ENCODE peak calls at places on chromosomes 11 and 22, in nine cellular contexts. V is heart left ventricle, N is esophagus squamous epithelium, M is K562, D is sigmoid colon, A is ovary, X is tibial nerve, Z is body of pancreas, I is Peyer's patch. B is an unnamed sample.
A peak's percentile ranks its signal among the peaks of the same experiment; 100 is the strongest.

GRCh38 chr11:113991718-113992458 is 17.0 kb downstream of the HTR3A start:
- DNase-seq in X (no peak), Z (peak; percentile 27), M (no peak), D (no peak), V (no peak), A (no peak), I (no peak), N (no peak), B (no peak)

GRCh38 chr22:25113316-25113721 is 86.3 kb upstream of the CRYBB3 start:
- DNase-seq in A (no peak), N (no peak), Z (peak; percentile 20), D (no peak), I (no peak), V (no peak), M (no peak), X (no peak), B (no peak)

GRCh38 chr22:20245577-20246367 is 22.3 kb downstream of the RTN4R start:
- DNase-seq in N (no peak), A (no peak), M (no peak), D (no peak), I (no peak), V (no peak), Z (no peak), X (no peak), B (no peak)

GRCh38 chr11:34475656-34476055 is 36.9 kb downstream of the CAT start:
- DNase-seq in X (no peak), D (no peak), M (no peak), I (no peak), N (no peak), Z (no peak), V (no peak), A (no peak), B (no peak)

GRCh38 chr11:42770444-42771065 is 541.2 kb upstream of the API5 start:
- DNase-seq in V (peak; percentile 17), D (no peak), M (peak; percentile 9), N (no peak), A (no peak), I (no peak), X (no peak), Z (peak; percentile 12), B (peak; percentile 50)

GRCh38 chr11:14908214-14908880 is 16.3 kb upstream of the CYP2R1 start:
- DNase-seq in V (no peak), N (no peak), D (no peak), Z (peak; percentile 40), A (no peak), I (peak; percentile 39), M (peak; percentile 45), X (peak; percentile 19), B (peak; percentile 22)

GRCh38 chr11:12086271-12087074 is 23.9 kb upstream of the MICAL2 start:
- DNase-seq in V (peak; percentile 76), M (no peak), N (no peak), I (no peak), D (peak; percentile 90), Z (peak; percentile 34), X (peak; percentile 48), A (peak; percentile 49), B (no peak)

GRCh38 chr11:4677948-4678347 is 19.7 kb downstream of the OR51E2 start:
- DNase-seq in D (no peak), M (no peak), X (no peak), Z (no peak), I (no peak), A (no peak), N (no peak), V (no peak), B (no peak)

GRCh38 chr22:47381240-47381639 is 618.8 kb downstream of the TBC1D22A start:
- DNase-seq in D (peak; percentile 29), Z (peak; percentile 6), V (no peak), X (no peak), M (no peak), I (no peak), N (no peak), A (no peak), B (no peak)

GRCh38 chr11:67584205-67584880 is 731 bp downstream of the GSTP1 start:
- DNase-seq in N (peak; percentile 45), V (peak; percentile 85), X (peak; percentile 61), A (peak; percentile 76), I (peak; percentile 53), M (peak; percentile 58), Z (peak; percentile 90), D (peak; percentile 94), B (peak; percentile 71)

GRCh38 chr22:50320671-50321325 is 6.0 kb downstream of the DENND6B start:
- DNase-seq in I (no peak), A (no peak), X (no peak), M (no peak), V (no peak), N (no peak), Z (no peak), D (no peak), B (no peak)

GRCh38 chr11:16096336-16096735 is 260.0 kb downstream of the SOX6 start:
- DNase-seq in A (no peak), X (no peak), D (no peak), I (no peak), M (no peak), Z (no peak), V (no peak), N (no peak), B (no peak)

GRCh38 chr11:62600367-62601113 is 1.1 kb downstream of the MTA2 start:
- DNase-seq in A (no peak), X (no peak), Z (no peak), N (no peak), V (peak; percentile 39), I (no peak), M (peak; percentile 32), D (no peak), B (peak; percentile 78)

GRCh38 chr22:27792452-27793165 is 8.9 kb downstream of the MN1 start:
- DNase-seq in V (no peak), I (no peak), X (no peak), A (no peak), M (no peak), N (no peak), D (no peak), Z (no peak), B (no peak)

GRCh38 chr11:125443767-125444311 is 52.2 kb downstream of the FEZ1 start:
- DNase-seq in V (peak; percentile 37), X (no peak), M (no peak), N (no peak), Z (no peak), D (peak; percentile 28), A (no peak), I (no peak), B (no peak)

GRCh38 chr22:43260346-43260745 is 73.4 kb upstream of the TTLL12 start:
- DNase-seq in V (no peak), M (no peak), D (no peak), X (no peak), I (no peak), A (no peak), N (no peak), Z (no peak), B (no peak)

GRCh38 chr11:45144126-45145082 is 2.0 kb upstream of the PRDM11 start:
- DNase-seq in D (peak; percentile 46), X (no peak), V (no peak), M (no peak), I (no peak), N (no peak), Z (no peak), A (no peak), B (no peak)

GRCh38 chr11:45145083-45145420 is 1.4 kb upstream of the PRDM11 start:
- DNase-seq in I (no peak), X (no peak), N (no peak), Z (no peak), M (no peak), A (no peak), V (no peak), D (no peak), B (no peak)

GRCh38 chr11:45146072-45147016 is at the start of gene PRDM11:
- DNase-seq in M (peak; percentile 74), N (no peak), D (peak; percentile 93), I (no peak), A (peak; percentile 76), V (peak; percentile 80), X (no peak), Z (peak; percentile 84), B (peak; percentile 88)

GRCh38 chr11:45147017-45147728 is 734 bp downstream of the PRDM11 start:
- DNase-seq in I (peak; percentile 94), Z (peak; percentile 96), N (peak; percentile 76), X (peak; percentile 86), M (peak; percentile 98), V (peak; percentile 97), A (peak; percentile 95), D (peak; percentile 98), B (peak; percentile 97)

GRCh38 chr11:45145421-45146071 is 893 bp upstream of the PRDM11 start:
- DNase-seq in V (peak; percentile 46), Z (peak; percentile 54), N (no peak), D (peak; percentile 75), A (peak; percentile 61), X (peak; percentile 42), M (peak; percentile 25), I (no peak), B (peak; percentile 52)
- TF ChIP-seq POLR2A in V (no peak), Z (no peak), N (no peak), D (no peak), A (no peak), X (no peak), M (no peak), I (no peak), B (no peak)

GRCh38 chr11:59142530-59143507 is at the start of gene FAM111A:
- DNase-seq in N (peak; percentile 36), Z (peak; percentile 85), M (peak; percentile 76), X (peak; percentile 69), D (peak; percentile 94), I (peak; percentile 89), A (peak; percentile 82), V (peak; percentile 91), B (peak; percentile 78)
- TF ChIP-seq POLR2A in N (no peak), Z (peak; percentile 73), M (peak; percentile 66), X (peak; percentile 17), D (no peak), I (peak; percentile 51), A (no peak), V (no peak), B (peak; percentile 44)

DNA sequence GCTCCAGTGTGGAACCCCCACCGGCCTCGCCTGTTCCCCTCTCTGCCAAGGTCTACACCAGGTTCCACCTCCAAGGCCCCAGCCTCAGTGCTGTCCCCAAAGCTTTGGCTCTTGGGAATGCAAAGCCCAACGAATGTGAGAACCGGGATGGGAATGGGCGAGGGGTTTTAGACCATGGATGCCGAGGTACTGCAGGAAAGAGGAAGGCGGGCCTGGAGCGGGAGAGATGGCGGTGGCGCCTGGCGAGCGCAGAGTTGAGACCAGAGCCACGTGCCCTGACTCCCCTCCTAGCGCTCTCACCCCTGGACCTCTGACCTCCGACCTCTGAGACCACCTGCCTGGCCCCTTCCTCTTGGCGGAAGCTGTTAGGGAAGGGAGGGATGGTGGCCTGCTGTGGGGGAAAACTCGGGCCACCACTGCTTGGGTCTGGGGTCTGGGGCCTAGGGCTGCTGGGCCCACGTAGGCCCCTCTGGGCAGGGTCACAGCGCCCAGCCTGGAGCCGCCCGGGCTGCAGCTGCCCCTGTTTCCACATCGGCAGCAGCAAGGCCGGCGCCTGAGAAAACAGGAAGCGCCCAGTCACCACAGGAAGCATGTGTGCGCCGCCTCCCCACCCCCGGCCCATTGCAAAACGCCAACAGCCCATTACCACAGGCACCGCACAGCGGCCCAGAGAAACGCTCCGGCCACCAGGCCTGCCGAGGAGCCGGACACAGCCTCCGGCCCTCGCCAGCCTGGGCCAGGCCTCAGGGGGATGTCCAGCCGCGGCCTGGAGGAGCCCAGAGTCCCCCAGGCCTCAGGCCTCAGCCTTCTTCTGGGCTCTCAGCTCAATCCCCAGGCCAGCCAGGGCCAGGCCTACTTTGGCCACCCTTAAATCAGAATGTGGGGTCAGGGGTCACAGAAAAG is 13.8 kb upstream of the SLC39A13 start:
- DNase-seq in D (peak; percentile 61), I (peak; percentile 81), N (peak; percentile 45), V (peak; percentile 78), Z (no peak), M (peak; percentile 73), A (no peak), X (no peak), B (peak; percentile 21)
- TF ChIP-seq POLR2A in D (no peak), I (no peak), N (no peak), V (no peak), Z (peak; percentile 18), M (peak; percentile 48), A (no peak), X (no peak), B (no peak)

GRCh38 chr11:107821199-107821926 is 37.2 kb downstream of the SLC35F2 start:
- DNase-seq in Z (no peak), N (no peak), A (no peak), D (no peak), I (no peak), M (no peak), X (no peak), V (no peak), B (no peak)
- TF ChIP-seq POLR2A in Z (no peak), N (no peak), A (no peak), D (no peak), I (no peak), M (no peak), X (no peak), V (no peak), B (no peak)